ENCODE peak calls at places on chromosomes 13 and 19, in seven cellular contexts. C, D, A, X, B, Y and Z are unnamed samples.

GRCh38 chr13:59750860-59751259 is 412.9 kb downstream of the DIAPH3 start:
- DNase-seq in C (no peak), X (peak; percentile 40), Y (no peak), A (no peak), B (no peak), D (peak; percentile 65), Z (no peak)

GRCh38 chr13:46057251-46058015 is 4.9 kb upstream of the ZC3H13 start:
- DNase-seq in B (no peak), Y (no peak), D (peak; percentile 25), X (no peak), A (no peak), C (no peak), Z (no peak)

GRCh38 chr13:59706101-59706976 is 457.4 kb downstream of the DIAPH3 start:
- DNase-seq in B (no peak), Y (no peak), A (no peak), D (no peak), X (no peak), C (no peak), Z (no peak)

GRCh38 chr13:59373341-59373740 is 790.4 kb downstream of the DIAPH3 start:
- DNase-seq in D (no peak), C (no peak), Y (no peak), A (no peak), B (no peak), X (no peak), Z (no peak)

GRCh38 chr19:50784710-50785109 is 5.5 kb upstream of the ACP4 start:
- DNase-seq in A (no peak), Y (no peak), D (no peak), X (no peak), B (no peak), C (no peak), Z (no peak)

GRCh38 chr19:55358943-55359908 is 3.8 kb downstream of the GARIN5B start:
- DNase-seq in X (no peak), B (no peak), A (no peak), Y (no peak), D (no peak), C (no peak), Z (no peak)

GRCh38 chr13:98105929-98106336 is 37.0 kb upstream of the FARP1 start:
- DNase-seq in B (no peak), Y (no peak), D (peak; percentile 64), A (peak; percentile 21), X (no peak), C (no peak), Z (no peak)

GRCh38 chr13:113744197-113745000 is 14.6 kb upstream of the TMEM255B start:
- DNase-seq in A (no peak), D (no peak), Y (peak; percentile 43), B (no peak), X (no peak), C (no peak), Z (no peak)

GRCh38 chr19:40322951-40323615 is 25.1 kb downstream of the C19orf47 start:
- DNase-seq in B (no peak), C (no peak), Y (no peak), D (no peak), A (no peak), X (no peak), Z (no peak)

GRCh38 chr13:49637989-49638388 is 9.7 kb downstream of the ARL11 start:
- DNase-seq in Y (no peak), A (no peak), B (no peak), D (no peak), X (no peak), C (no peak), Z (no peak)

GRCh38 chr13:113971471-113972231 is 2.2 kb downstream of the C13orf46 start:
- DNase-seq in A (no peak), C (no peak), B (no peak), D (no peak), Y (no peak), X (no peak), Z (no peak)

GRCh38 chr19:5407356-5407755 is 47.9 kb upstream of the ZNRF4 start:
- DNase-seq in C (no peak), X (no peak), D (peak; percentile 32), A (no peak), B (no peak), Y (no peak), Z (no peak)

GRCh38 chr19:17125728-17126677 is 50.4 kb downstream of the MYO9B start:
- DNase-seq in Y (no peak), C (peak; percentile 70), X (no peak), D (no peak), B (peak; percentile 80), A (peak; percentile 48), Z (peak; percentile 61)

GRCh38 chr13:36377822-36378480 is 31.8 kb upstream of the SPART start:
- DNase-seq in A (no peak), Y (no peak), D (peak; percentile 29), X (no peak), B (no peak), C (no peak), Z (no peak)

GRCh38 chr19:8552810-8553209 is 24.4 kb downstream of the MYO1F start:
- DNase-seq in X (no peak), A (no peak), C (no peak), Y (peak; percentile 11), B (no peak), D (peak; percentile 10), Z (no peak)

GRCh38 chr19:543912-544608 is at the start of gene GZMM:
- DNase-seq in A (no peak), C (peak; percentile 73), B (no peak), Y (no peak), X (no peak), D (no peak), Z (peak; percentile 38)

GRCh38 chr13:40537146-40537895 is 129.1 kb downstream of the FOXO1 start:
- DNase-seq in B (no peak), Y (no peak), X (no peak), D (no peak), C (no peak), A (no peak), Z (no peak)

GRCh38 chr13:32255744-32256120 is 59.4 kb downstream of the ZAR1L start:
- DNase-seq in D (no peak), A (no peak), X (no peak), Y (no peak), C (no peak), B (no peak), Z (no peak)

GRCh38 chr19:38015216-38015615 is 108.2 kb downstream of the SIPA1L3 start:
- DNase-seq in C (no peak), X (no peak), A (no peak), B (no peak), Y (no peak), D (no peak), Z (no peak)

GRCh38 chr19:49196527-49197240 is 39.1 kb downstream of the TRPM4 start:
- DNase-seq in C (no peak), Y (peak; percentile 57), B (no peak), X (no peak), D (no peak), A (no peak), Z (no peak)